ENCODE peak calls at places on chromosomes 1 and 21, in four cellular contexts. A, T, K and B are unnamed samples. For H3K4me1, the result is how much of the 10 kb centered on the place peaks cover.

GRCh38 chr21:43733529-43734071 is 14.7 kb downstream of the PDXK start:
- DNase-seq in A (no peak), T (no peak), K (no peak), B (no peak)

GRCh38 chr1:54850082-54850730 is 36.8 kb downstream of the DHCR24 start:
- DNase-seq in A (no peak), T (no peak), K (peak), B (no peak)

GRCh38 chr21:34995979-34996303 is 53.2 kb downstream of the RUNX1 start:
- DNase-seq in A (no peak), T (no peak), K (no peak), B (no peak)

GRCh38 chr1:20719871-20720620 is 2.2 kb upstream of the KIF17 start:
- DNase-seq in A (no peak), T (no peak), K (peak), B (peak)

GRCh38 chr1:232150770-232151548 is 479.0 kb downstream of the SIPA1L2 start:
- DNase-seq in A (no peak), T (no peak), K (no peak), B (no peak)

GRCh38 chr1:233607252-233608119 is 6.4 kb upstream of the KCNK1 start:
- DNase-seq in A (peak), T (no peak), K (no peak), B (no peak)

GRCh38 chr1:36400825-36401601 is 3.3 kb upstream of the LSM10 start:
- DNase-seq in A (peak), T (peak), K (peak), B (peak)

GRCh38 chr1:110038271-110038670 is 3.8 kb downstream of the STRIP1 start:
- DNase-seq in A (no peak), T (no peak), K (no peak), B (no peak)

GRCh38 chr1:116321766-116322175 is 51.3 kb upstream of the ATP1A1 start:
- DNase-seq in A (no peak), T (no peak), K (no peak), B (no peak)

GRCh38 chr1:244614113-244614836 is 38.7 kb upstream of the DESI2 start:
- DNase-seq in A (no peak), T (no peak), K (no peak), B (no peak)

GRCh38 chr1:59697138-59697811 is 117.5 kb upstream of the HOOK1 start:
- DNase-seq in A (no peak), T (no peak), K (no peak), B (no peak)

GRCh38 chr1:240151126-240151735 is 59.5 kb downstream of the FMN2 start:
- DNase-seq in A (no peak), T (no peak), K (no peak), B (no peak)

GRCh38 chr1:93804412-93804811 is 74.6 kb downstream of the DNTTIP2 start:
- DNase-seq in A (no peak), T (no peak), K (no peak), B (no peak)

GRCh38 chr1:179144621-179145020 is 62.8 kb downstream of the TOR3A start:
- DNase-seq in A (no peak), T (no peak), K (no peak), B (no peak)

GRCh38 chr1:206816390-206817287 is 44.3 kb upstream of the IL10 start:
- DNase-seq in A (peak), T (no peak), K (no peak), B (no peak)

GRCh38 chr1:31568895-31569655 is 7.2 kb upstream of the TINAGL1 start:
- DNase-seq in A (no peak), T (peak), K (no peak), B (no peak)

GRCh38 chr1:42737257-42737656 is 2.8 kb downstream of the CLDN19 start:
- DNase-seq in A (no peak), T (peak), K (peak), B (no peak)

DNA sequence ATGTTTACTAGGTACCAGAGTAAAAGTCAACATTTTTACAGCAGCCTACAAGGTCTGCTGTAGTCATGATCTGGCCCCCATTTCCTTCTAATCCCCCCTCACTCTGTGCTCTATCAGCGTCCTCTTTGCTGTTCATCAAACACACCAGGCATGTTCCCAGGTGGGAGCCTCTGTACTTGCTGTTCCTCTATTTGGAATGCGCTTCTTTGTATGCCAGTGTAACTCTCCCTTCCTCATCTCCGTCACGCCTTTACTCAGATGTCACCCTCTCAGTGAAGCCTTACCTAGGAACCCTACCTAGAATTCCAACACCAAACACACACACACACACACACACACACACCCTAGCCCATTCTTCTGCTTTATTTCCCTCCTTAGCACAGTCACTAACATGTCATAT is 21.0 kb downstream of the TP53BP2 start:
- DNase-seq in A (no peak), T (no peak), K (no peak), B (no peak)
- TF ChIP-seq POLR2AphosphoS5 in A (no peak), T (no peak), K (no peak), B (no peak)

GRCh38 chr1:175834597-175834996 is 91.2 kb upstream of the TNR start:
- DNase-seq in A (no peak), T (no peak), K (no peak), B (no peak)

GRCh38 chr1:175830500-175830899 is 87.1 kb upstream of the TNR start:
- DNase-seq in A (no peak), T (no peak), K (no peak), B (no peak)

GRCh38 chr1:175829845-175830244 is 86.5 kb upstream of the TNR start:
- DNase-seq in A (no peak), T (no peak), K (no peak), B (no peak)

DNA sequence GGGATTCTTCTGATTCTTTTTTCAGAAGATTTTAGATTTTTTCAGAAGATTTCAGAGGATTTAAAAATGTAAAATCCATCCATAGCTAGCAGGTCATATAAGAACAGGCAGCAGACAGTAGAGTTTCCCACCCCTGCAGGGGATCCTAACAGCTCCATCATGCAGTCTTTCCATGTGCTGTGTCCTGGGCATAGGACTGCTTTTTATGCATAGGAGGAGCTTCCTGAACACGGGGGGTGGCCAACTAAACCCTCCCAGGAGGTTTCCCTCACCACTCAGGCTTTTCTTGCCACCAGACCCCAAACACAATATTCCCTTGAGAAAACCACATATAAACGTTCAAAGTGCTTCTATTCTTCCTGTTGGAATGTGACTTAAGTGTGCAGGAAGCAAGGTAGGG is 90.1 kb upstream of the TNR start:
- DNase-seq in A (no peak), T (no peak), K (no peak), B (no peak)
- H3K4me3 ChIP-seq in A (no peak), T (no peak), K (no peak), B (no peak)

DNA sequence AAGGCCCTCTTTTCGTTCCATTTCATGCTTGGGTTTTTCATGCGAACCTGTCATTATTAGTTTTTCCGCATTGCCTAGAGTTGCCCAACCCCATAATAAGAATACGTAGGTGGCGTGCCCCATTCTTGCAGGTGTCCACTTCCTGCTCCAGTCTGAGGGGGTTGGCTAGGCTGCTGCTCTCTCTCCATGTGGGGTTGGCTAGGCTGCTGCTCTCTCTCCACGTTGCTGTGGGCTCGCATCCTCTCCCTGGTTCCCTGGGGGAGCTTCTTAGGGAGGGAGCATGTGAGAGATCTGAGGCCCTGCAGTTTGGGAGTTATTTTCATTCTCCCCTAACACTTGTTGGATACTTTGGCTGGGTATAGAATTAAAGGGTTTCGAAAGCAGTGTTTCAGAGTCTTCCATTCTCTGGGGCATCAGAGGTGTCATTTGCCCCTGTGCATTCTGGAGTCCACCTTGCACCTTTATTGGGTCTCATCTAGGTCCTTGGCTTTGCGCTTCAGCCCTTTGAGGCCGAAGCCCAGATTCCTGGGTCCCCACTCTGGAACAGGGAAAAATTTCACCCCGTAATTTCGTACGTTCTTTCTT is 8.6 kb downstream of the C1orf35 start:
- DNase-seq in A (no peak), T (no peak), K (peak), B (peak)
- H3K4me1 ChIP-seq in A (under half), T (under half), K (under half), B (half or more)

DNA sequence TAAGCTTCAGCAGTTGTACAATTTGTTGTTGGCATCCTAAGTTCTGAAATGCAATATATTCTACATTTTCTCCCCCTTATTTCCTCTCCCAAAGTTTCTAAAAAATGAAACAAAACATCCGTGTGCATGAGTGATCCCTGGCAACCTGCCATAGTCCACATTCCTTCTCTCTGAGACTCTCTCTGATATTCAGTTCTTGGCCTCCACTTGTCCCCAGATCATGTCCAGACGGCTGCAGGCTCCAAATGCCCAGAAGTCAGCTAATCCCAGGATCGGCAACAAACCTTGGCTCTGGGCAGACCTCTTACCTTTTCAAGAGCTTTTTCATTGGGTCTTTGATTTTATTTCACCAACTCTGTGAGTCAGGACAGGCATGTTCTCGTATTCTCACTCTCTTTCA is 187.8 kb downstream of the ETS2 start:
- DNase-seq in A (no peak), T (peak), K (no peak), B (no peak)
- TF ChIP-seq POLR2AphosphoS5 in A (no peak), T (no peak), K (no peak), B (no peak)

DNA sequence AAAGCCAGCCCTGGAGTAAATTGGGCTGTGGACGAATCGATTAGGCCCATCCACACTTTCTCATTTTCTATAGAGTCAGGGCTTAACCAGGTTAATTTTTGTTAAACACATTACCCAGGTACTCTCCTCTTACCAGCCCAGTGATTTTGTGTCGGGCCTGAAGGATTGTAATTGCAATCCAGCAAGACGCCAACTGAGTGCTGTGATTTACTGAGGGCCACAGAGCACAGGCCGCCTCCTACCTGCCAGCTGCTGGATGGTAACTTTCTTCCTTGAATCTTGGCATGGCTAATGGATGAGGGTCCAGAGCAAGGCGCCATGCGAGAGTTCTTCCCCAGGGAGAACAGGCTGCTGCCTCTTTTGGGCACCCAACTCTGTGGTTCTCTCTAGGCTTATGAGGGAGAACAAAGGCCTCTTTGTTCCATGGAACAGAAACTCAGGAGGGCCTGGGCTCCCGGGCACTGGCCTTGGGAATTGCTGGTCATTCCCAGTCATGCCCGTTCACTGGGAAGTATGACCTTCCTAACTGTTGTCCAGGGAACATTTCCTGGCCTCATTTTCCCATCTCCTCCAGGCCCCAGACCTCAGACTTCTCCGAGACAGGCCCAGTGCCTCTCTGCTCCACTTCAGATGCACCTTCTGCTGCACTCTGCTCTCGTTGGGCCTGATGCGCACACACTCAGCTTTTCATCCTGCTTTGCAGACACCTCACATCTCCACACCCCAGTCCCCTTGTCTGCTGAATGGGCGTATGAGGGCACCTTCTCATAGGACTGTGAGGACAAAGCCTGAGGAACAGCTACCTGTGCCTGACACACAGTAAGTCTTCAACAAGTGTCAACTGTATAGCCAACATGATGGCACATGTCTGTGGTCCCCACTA is 57.3 kb downstream of the SYF2 start:
- DNase-seq in A (no peak), T (no peak), K (no peak), B (no peak)
- H3K4me3 ChIP-seq in A (no peak), T (no peak), K (no peak), B (no peak)

GRCh38 chr1:155548706-155549105 is 13.9 kb downstream of the ASH1L start:
- DNase-seq in A (no peak), T (no peak), K (no peak), B (no peak)
- H3K4me1 ChIP-seq in A (under half), T (under half), K (under half), B (under half)

DNA sequence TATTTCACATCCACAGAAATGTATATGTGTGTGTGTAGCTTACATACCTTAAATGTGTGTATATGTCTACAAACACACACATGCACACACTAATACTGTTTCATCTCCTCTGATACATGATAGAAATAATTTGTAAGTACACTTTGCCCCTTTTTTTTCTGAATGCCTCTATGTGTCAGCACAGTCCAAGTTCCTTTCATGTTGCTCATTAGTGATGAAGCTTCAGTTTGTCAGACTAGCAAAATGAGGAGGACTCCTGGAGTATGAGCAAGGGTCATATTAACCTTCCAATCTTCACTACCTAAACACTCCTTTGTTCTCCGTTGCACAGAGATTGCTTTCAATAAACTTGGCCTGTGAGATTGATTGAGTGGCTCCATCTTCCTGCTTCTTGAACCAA is 935.4 kb downstream of the MRPL39 start:
- DNase-seq in A (no peak), T (no peak), K (no peak), B (no peak)
- TF ChIP-seq POLR2AphosphoS5 in A (no peak), T (no peak), K (no peak), B (no peak)

DNA sequence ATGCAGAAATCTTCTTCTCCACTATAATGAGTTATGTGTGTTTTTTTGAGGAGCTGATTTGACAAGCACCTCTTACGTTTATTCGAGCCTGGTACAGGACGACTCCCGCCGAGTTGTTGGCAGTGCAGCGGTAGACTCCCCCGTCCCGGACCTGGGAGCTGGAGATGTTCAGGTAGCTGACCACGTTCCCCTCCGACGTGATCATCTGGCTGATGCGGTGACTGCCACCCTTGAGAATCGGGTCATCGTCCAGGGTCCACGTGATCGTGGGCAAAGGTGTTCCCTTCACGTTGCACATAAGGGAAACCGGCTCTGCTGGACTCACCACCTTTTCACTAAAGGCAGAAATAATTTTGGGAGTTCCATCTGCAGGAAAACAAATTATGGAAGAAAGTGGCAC is 471.8 kb downstream of the PCP4 start:
- DNase-seq in A (no peak), T (no peak), K (no peak), B (no peak)
- H3K4me3 ChIP-seq in A (no peak), T (no peak), K (no peak), B (no peak)